ENCODE peak calls at places on chromosome 12, in seven cellular contexts. One of them, this sample, is unnamed.

GRCh38 chr12:12821975-12822374 is 8.8 kb downstream of the DDX47 start:
- DNase-seq in HFFc6: no peak
- DNase-seq in activated T-helper 1 cell treated with anti-CD3 and anti-CD28 coated beads, Interleukin-12 subunit alpha, Interleukin-12 subunit beta, Interleukin-2, Interleukin-4 antibody, amounts not matched to agents 30 ng/mL and 10 ng/mL and 1 ng/mL, durations not matched to agents 14 hours and 24 hours and 36 hours: no peak
- DNase-seq in activated naive CD4-positive, alpha-beta T cell: no peak
- DNase-seq in NCI-H2081: no peak
- DNase-seq in H4: no peak
- DNase-seq in AG20443: no peak
- DNase-seq in this sample: no peak

GRCh38 chr12:49984476-49984890 is 11.7 kb downstream of the AQP6 start:
- DNase-seq in activated T-helper 1 cell treated with anti-CD3 and anti-CD28 coated beads, Interleukin-12 subunit alpha, Interleukin-12 subunit beta, Interleukin-2, Interleukin-4 antibody, amounts not matched to agents 30 ng/mL and 10 ng/mL and 1 ng/mL, durations not matched to agents 14 hours and 24 hours and 36 hours: no peak
- DNase-seq in activated naive CD4-positive, alpha-beta T cell: no peak
- DNase-seq in AG20443: no peak
- DNase-seq in NCI-H2081: no peak
- DNase-seq in H4: no peak
- DNase-seq in HFFc6: no peak
- DNase-seq in this sample: no peak

GRCh38 chr12:116882742-116883141 is 1.5 kb upstream of the HRK start:
- DNase-seq in activated naive CD4-positive, alpha-beta T cell: no peak
- DNase-seq in NCI-H2081: no peak
- DNase-seq in HFFc6: peak
- DNase-seq in activated T-helper 1 cell treated with anti-CD3 and anti-CD28 coated beads, Interleukin-12 subunit alpha, Interleukin-12 subunit beta, Interleukin-2, Interleukin-4 antibody, amounts not matched to agents 30 ng/mL and 10 ng/mL and 1 ng/mL, durations not matched to agents 14 hours and 24 hours and 36 hours: no peak
- DNase-seq in AG20443: peak
- DNase-seq in H4: no peak
- DNase-seq in this sample: no peak

GRCh38 chr12:57224973-57225679 is 4.4 kb upstream of the SHMT2 start:
- DNase-seq in HFFc6: no peak
- DNase-seq in H4: no peak
- DNase-seq in activated naive CD4-positive, alpha-beta T cell: no peak
- DNase-seq in activated T-helper 1 cell treated with anti-CD3 and anti-CD28 coated beads, Interleukin-12 subunit alpha, Interleukin-12 subunit beta, Interleukin-2, Interleukin-4 antibody, amounts not matched to agents 30 ng/mL and 10 ng/mL and 1 ng/mL, durations not matched to agents 14 hours and 24 hours and 36 hours: peak
- DNase-seq in NCI-H2081: no peak
- DNase-seq in AG20443: no peak
- DNase-seq in this sample: peak

GRCh38 chr12:2639020-2639298 is 155.8 kb upstream of the FKBP4 start:
- DNase-seq in AG20443: no peak
- DNase-seq in activated naive CD4-positive, alpha-beta T cell: no peak
- DNase-seq in activated T-helper 1 cell treated with anti-CD3 and anti-CD28 coated beads, Interleukin-12 subunit alpha, Interleukin-12 subunit beta, Interleukin-2, Interleukin-4 antibody, amounts not matched to agents 30 ng/mL and 10 ng/mL and 1 ng/mL, durations not matched to agents 14 hours and 24 hours and 36 hours: no peak
- DNase-seq in HFFc6: no peak
- DNase-seq in H4: no peak
- DNase-seq in NCI-H2081: no peak
- DNase-seq in this sample: no peak

GRCh38 chr12:68904351-68904982 is 28.5 kb downstream of the CPM start:
- DNase-seq in HFFc6: no peak
- DNase-seq in AG20443: no peak
- DNase-seq in activated naive CD4-positive, alpha-beta T cell: no peak
- DNase-seq in NCI-H2081: no peak
- DNase-seq in activated T-helper 1 cell treated with anti-CD3 and anti-CD28 coated beads, Interleukin-12 subunit alpha, Interleukin-12 subunit beta, Interleukin-2, Interleukin-4 antibody, amounts not matched to agents 30 ng/mL and 10 ng/mL and 1 ng/mL, durations not matched to agents 14 hours and 24 hours and 36 hours: no peak
- DNase-seq in H4: no peak
- DNase-seq in this sample: no peak

GRCh38 chr12:118094039-118094438 is 9.8 kb downstream of the VSIG10 start:
- DNase-seq in H4: no peak
- DNase-seq in AG20443: no peak
- DNase-seq in NCI-H2081: no peak
- DNase-seq in activated naive CD4-positive, alpha-beta T cell: no peak
- DNase-seq in HFFc6: no peak
- DNase-seq in activated T-helper 1 cell treated with anti-CD3 and anti-CD28 coated beads, Interleukin-12 subunit alpha, Interleukin-12 subunit beta, Interleukin-2, Interleukin-4 antibody, amounts not matched to agents 30 ng/mL and 10 ng/mL and 1 ng/mL, durations not matched to agents 14 hours and 24 hours and 36 hours: no peak
- DNase-seq in this sample: no peak

GRCh38 chr12:67807808-67808207 is 159.3 kb downstream of the DYRK2 start:
- DNase-seq in NCI-H2081: no peak
- DNase-seq in AG20443: no peak
- DNase-seq in H4: no peak
- DNase-seq in activated naive CD4-positive, alpha-beta T cell: no peak
- DNase-seq in activated T-helper 1 cell treated with anti-CD3 and anti-CD28 coated beads, Interleukin-12 subunit alpha, Interleukin-12 subunit beta, Interleukin-2, Interleukin-4 antibody, amounts not matched to agents 30 ng/mL and 10 ng/mL and 1 ng/mL, durations not matched to agents 14 hours and 24 hours and 36 hours: no peak
- DNase-seq in HFFc6: no peak
- DNase-seq in this sample: no peak

GRCh38 chr12:67988600-67988999 is 647 bp upstream of the IFNG-AS1 start:
- DNase-seq in HFFc6: no peak
- DNase-seq in AG20443: no peak
- DNase-seq in activated T-helper 1 cell treated with anti-CD3 and anti-CD28 coated beads, Interleukin-12 subunit alpha, Interleukin-12 subunit beta, Interleukin-2, Interleukin-4 antibody, amounts not matched to agents 30 ng/mL and 10 ng/mL and 1 ng/mL, durations not matched to agents 14 hours and 24 hours and 36 hours: no peak
- DNase-seq in H4: no peak
- DNase-seq in NCI-H2081: no peak
- DNase-seq in activated naive CD4-positive, alpha-beta T cell: no peak
- DNase-seq in this sample: no peak

GRCh38 chr12:2679068-2679815 is 115.5 kb upstream of the FKBP4 start:
- DNase-seq in activated T-helper 1 cell treated with anti-CD3 and anti-CD28 coated beads, Interleukin-12 subunit alpha, Interleukin-12 subunit beta, Interleukin-2, Interleukin-4 antibody, amounts not matched to agents 30 ng/mL and 10 ng/mL and 1 ng/mL, durations not matched to agents 14 hours and 24 hours and 36 hours: no peak
- DNase-seq in H4: no peak
- DNase-seq in activated naive CD4-positive, alpha-beta T cell: no peak
- DNase-seq in HFFc6: no peak
- DNase-seq in NCI-H2081: no peak
- DNase-seq in AG20443: no peak
- DNase-seq in this sample: no peak

GRCh38 chr12:76311796-76312195 is 36.4 kb downstream of the BBS10 start:
- DNase-seq in activated naive CD4-positive, alpha-beta T cell: no peak
- DNase-seq in HFFc6: peak
- DNase-seq in H4: no peak
- DNase-seq in AG20443: peak
- DNase-seq in activated T-helper 1 cell treated with anti-CD3 and anti-CD28 coated beads, Interleukin-12 subunit alpha, Interleukin-12 subunit beta, Interleukin-2, Interleukin-4 antibody, amounts not matched to agents 30 ng/mL and 10 ng/mL and 1 ng/mL, durations not matched to agents 14 hours and 24 hours and 36 hours: no peak
- DNase-seq in NCI-H2081: no peak
- DNase-seq in this sample: no peak

GRCh38 chr12:43754015-43754414 is 4.6 kb downstream of the PUS7L start:
- DNase-seq in AG20443: no peak
- DNase-seq in HFFc6: no peak
- DNase-seq in NCI-H2081: no peak
- DNase-seq in H4: no peak
- DNase-seq in activated T-helper 1 cell treated with anti-CD3 and anti-CD28 coated beads, Interleukin-12 subunit alpha, Interleukin-12 subunit beta, Interleukin-2, Interleukin-4 antibody, amounts not matched to agents 30 ng/mL and 10 ng/mL and 1 ng/mL, durations not matched to agents 14 hours and 24 hours and 36 hours: no peak
- DNase-seq in activated naive CD4-positive, alpha-beta T cell: no peak
- DNase-seq in this sample: no peak

GRCh38 chr12:57111046-57111698 is at the start of gene STAT6:
- DNase-seq in H4: peak
- DNase-seq in AG20443: peak
- DNase-seq in NCI-H2081: no peak
- DNase-seq in activated T-helper 1 cell treated with anti-CD3 and anti-CD28 coated beads, Interleukin-12 subunit alpha, Interleukin-12 subunit beta, Interleukin-2, Interleukin-4 antibody, amounts not matched to agents 30 ng/mL and 10 ng/mL and 1 ng/mL, durations not matched to agents 14 hours and 24 hours and 36 hours: peak
- DNase-seq in HFFc6: peak
- DNase-seq in activated naive CD4-positive, alpha-beta T cell: peak
- DNase-seq in this sample: peak

GRCh38 chr12:82413994-82414393 is 55.7 kb downstream of the METTL25 start:
- DNase-seq in NCI-H2081: no peak
- DNase-seq in HFFc6: no peak
- DNase-seq in activated naive CD4-positive, alpha-beta T cell: no peak
- DNase-seq in H4: no peak
- DNase-seq in AG20443: no peak
- DNase-seq in activated T-helper 1 cell treated with anti-CD3 and anti-CD28 coated beads, Interleukin-12 subunit alpha, Interleukin-12 subunit beta, Interleukin-2, Interleukin-4 antibody, amounts not matched to agents 30 ng/mL and 10 ng/mL and 1 ng/mL, durations not matched to agents 14 hours and 24 hours and 36 hours: no peak
- DNase-seq in this sample: no peak

GRCh38 chr12:7705846-7706245 is 5.4 kb upstream of the DPPA3 start:
- DNase-seq in H4: no peak
- DNase-seq in NCI-H2081: no peak
- DNase-seq in AG20443: no peak
- DNase-seq in activated T-helper 1 cell treated with anti-CD3 and anti-CD28 coated beads, Interleukin-12 subunit alpha, Interleukin-12 subunit beta, Interleukin-2, Interleukin-4 antibody, amounts not matched to agents 30 ng/mL and 10 ng/mL and 1 ng/mL, durations not matched to agents 14 hours and 24 hours and 36 hours: no peak
- DNase-seq in HFFc6: no peak
- DNase-seq in activated naive CD4-positive, alpha-beta T cell: no peak
- DNase-seq in this sample: no peak

GRCh38 chr12:3989218-3989550 is 116.0 kb upstream of the PARP11 start:
- DNase-seq in NCI-H2081: no peak
- DNase-seq in activated naive CD4-positive, alpha-beta T cell: no peak
- DNase-seq in HFFc6: no peak
- DNase-seq in activated T-helper 1 cell treated with anti-CD3 and anti-CD28 coated beads, Interleukin-12 subunit alpha, Interleukin-12 subunit beta, Interleukin-2, Interleukin-4 antibody, amounts not matched to agents 30 ng/mL and 10 ng/mL and 1 ng/mL, durations not matched to agents 14 hours and 24 hours and 36 hours: no peak
- DNase-seq in AG20443: no peak
- DNase-seq in H4: no peak
- DNase-seq in this sample: no peak

GRCh38 chr12:103884316-103884715 is 43.3 kb upstream of the NT5DC3 start:
- DNase-seq in NCI-H2081: no peak
- DNase-seq in AG20443: peak
- DNase-seq in H4: peak
- DNase-seq in HFFc6: peak
- DNase-seq in activated T-helper 1 cell treated with anti-CD3 and anti-CD28 coated beads, Interleukin-12 subunit alpha, Interleukin-12 subunit beta, Interleukin-2, Interleukin-4 antibody, amounts not matched to agents 30 ng/mL and 10 ng/mL and 1 ng/mL, durations not matched to agents 14 hours and 24 hours and 36 hours: no peak
- DNase-seq in activated naive CD4-positive, alpha-beta T cell: no peak
- DNase-seq in this sample: no peak

GRCh38 chr12:24902521-24903304 is 46.2 kb downstream of the BCAT1 start:
- DNase-seq in NCI-H2081: no peak
- DNase-seq in HFFc6: peak
- DNase-seq in activated naive CD4-positive, alpha-beta T cell: no peak
- DNase-seq in H4: no peak
- DNase-seq in AG20443: peak
- DNase-seq in activated T-helper 1 cell treated with anti-CD3 and anti-CD28 coated beads, Interleukin-12 subunit alpha, Interleukin-12 subunit beta, Interleukin-2, Interleukin-4 antibody, amounts not matched to agents 30 ng/mL and 10 ng/mL and 1 ng/mL, durations not matched to agents 14 hours and 24 hours and 36 hours: peak
- DNase-seq in this sample: no peak

GRCh38 chr12:88187571-88187970 is 45.5 kb downstream of the TMTC3 start:
- DNase-seq in activated naive CD4-positive, alpha-beta T cell: no peak
- DNase-seq in AG20443: no peak
- DNase-seq in NCI-H2081: no peak
- DNase-seq in H4: no peak
- DNase-seq in HFFc6: no peak
- DNase-seq in activated T-helper 1 cell treated with anti-CD3 and anti-CD28 coated beads, Interleukin-12 subunit alpha, Interleukin-12 subunit beta, Interleukin-2, Interleukin-4 antibody, amounts not matched to agents 30 ng/mL and 10 ng/mL and 1 ng/mL, durations not matched to agents 14 hours and 24 hours and 36 hours: no peak
- DNase-seq in this sample: no peak

GRCh38 chr12:8813963-8814362 is 8.5 kb upstream of the A2ML1 start:
- DNase-seq in AG20443: no peak
- DNase-seq in HFFc6: no peak
- DNase-seq in activated T-helper 1 cell treated with anti-CD3 and anti-CD28 coated beads, Interleukin-12 subunit alpha, Interleukin-12 subunit beta, Interleukin-2, Interleukin-4 antibody, amounts not matched to agents 30 ng/mL and 10 ng/mL and 1 ng/mL, durations not matched to agents 14 hours and 24 hours and 36 hours: no peak
- DNase-seq in activated naive CD4-positive, alpha-beta T cell: no peak
- DNase-seq in NCI-H2081: no peak
- DNase-seq in H4: no peak
- DNase-seq in this sample: no peak

GRCh38 chr12:93153321-93153720 is 224.2 kb upstream of the EEA1 start:
- DNase-seq in AG20443: peak
- DNase-seq in activated T-helper 1 cell treated with anti-CD3 and anti-CD28 coated beads, Interleukin-12 subunit alpha, Interleukin-12 subunit beta, Interleukin-2, Interleukin-4 antibody, amounts not matched to agents 30 ng/mL and 10 ng/mL and 1 ng/mL, durations not matched to agents 14 hours and 24 hours and 36 hours: no peak
- DNase-seq in activated naive CD4-positive, alpha-beta T cell: no peak
- DNase-seq in HFFc6: no peak
- DNase-seq in NCI-H2081: no peak
- DNase-seq in H4: no peak
- DNase-seq in this sample: no peak

GRCh38 chr12:130826151-130826801 is 12.8 kb downstream of the STX2 start:
- DNase-seq in H4: peak
- DNase-seq in AG20443: peak
- DNase-seq in NCI-H2081: no peak
- DNase-seq in activated T-helper 1 cell treated with anti-CD3 and anti-CD28 coated beads, Interleukin-12 subunit alpha, Interleukin-12 subunit beta, Interleukin-2, Interleukin-4 antibody, amounts not matched to agents 30 ng/mL and 10 ng/mL and 1 ng/mL, durations not matched to agents 14 hours and 24 hours and 36 hours: peak
- DNase-seq in activated naive CD4-positive, alpha-beta T cell: peak
- DNase-seq in HFFc6: peak
- DNase-seq in this sample: peak

GRCh38 chr12:95943231-95943842 is at the start of gene AMDHD1:
- DNase-seq in HFFc6: peak
- DNase-seq in AG20443: peak
- DNase-seq in NCI-H2081: peak
- DNase-seq in activated naive CD4-positive, alpha-beta T cell: peak
- DNase-seq in H4: peak
- DNase-seq in activated T-helper 1 cell treated with anti-CD3 and anti-CD28 coated beads, Interleukin-12 subunit alpha, Interleukin-12 subunit beta, Interleukin-2, Interleukin-4 antibody, amounts not matched to agents 30 ng/mL and 10 ng/mL and 1 ng/mL, durations not matched to agents 14 hours and 24 hours and 36 hours: peak
- DNase-seq in this sample: peak

GRCh38 chr12:29048787-29049186 is 100.3 kb upstream of the FAR2 start:
- DNase-seq in HFFc6: no peak
- DNase-seq in activated T-helper 1 cell treated with anti-CD3 and anti-CD28 coated beads, Interleukin-12 subunit alpha, Interleukin-12 subunit beta, Interleukin-2, Interleukin-4 antibody, amounts not matched to agents 30 ng/mL and 10 ng/mL and 1 ng/mL, durations not matched to agents 14 hours and 24 hours and 36 hours: no peak
- DNase-seq in AG20443: no peak
- DNase-seq in activated naive CD4-positive, alpha-beta T cell: no peak
- DNase-seq in H4: no peak
- DNase-seq in NCI-H2081: no peak
- DNase-seq in this sample: no peak

GRCh38 chr12:108822458-108823205 is 34.8 kb downstream of the SSH1 start:
- DNase-seq in HFFc6: no peak
- DNase-seq in AG20443: no peak
- DNase-seq in H4: no peak
- DNase-seq in NCI-H2081: no peak
- DNase-seq in activated naive CD4-positive, alpha-beta T cell: no peak
- DNase-seq in activated T-helper 1 cell treated with anti-CD3 and anti-CD28 coated beads, Interleukin-12 subunit alpha, Interleukin-12 subunit beta, Interleukin-2, Interleukin-4 antibody, amounts not matched to agents 30 ng/mL and 10 ng/mL and 1 ng/mL, durations not matched to agents 14 hours and 24 hours and 36 hours: no peak
- DNase-seq in this sample: no peak

GRCh38 chr12:79326663-79327062 is 364.1 kb downstream of the PAWR start:
- DNase-seq in activated T-helper 1 cell treated with anti-CD3 and anti-CD28 coated beads, Interleukin-12 subunit alpha, Interleukin-12 subunit beta, Interleukin-2, Interleukin-4 antibody, amounts not matched to agents 30 ng/mL and 10 ng/mL and 1 ng/mL, durations not matched to agents 14 hours and 24 hours and 36 hours: no peak
- DNase-seq in HFFc6: no peak
- DNase-seq in NCI-H2081: no peak
- DNase-seq in activated naive CD4-positive, alpha-beta T cell: no peak
- DNase-seq in AG20443: no peak
- DNase-seq in H4: no peak
- DNase-seq in this sample: no peak

GRCh38 chr12:130572553-130572952 is 143.5 kb downstream of the RIMBP2 start:
- DNase-seq in H4: no peak
- DNase-seq in activated naive CD4-positive, alpha-beta T cell: no peak
- DNase-seq in activated T-helper 1 cell treated with anti-CD3 and anti-CD28 coated beads, Interleukin-12 subunit alpha, Interleukin-12 subunit beta, Interleukin-2, Interleukin-4 antibody, amounts not matched to agents 30 ng/mL and 10 ng/mL and 1 ng/mL, durations not matched to agents 14 hours and 24 hours and 36 hours: no peak
- DNase-seq in AG20443: no peak
- DNase-seq in NCI-H2081: no peak
- DNase-seq in HFFc6: no peak
- DNase-seq in this sample: no peak

GRCh38 chr12:124259168-124260066 is 35.5 kb upstream of the RFLNA start:
- DNase-seq in HFFc6: no peak
- DNase-seq in activated T-helper 1 cell treated with anti-CD3 and anti-CD28 coated beads, Interleukin-12 subunit alpha, Interleukin-12 subunit beta, Interleukin-2, Interleukin-4 antibody, amounts not matched to agents 30 ng/mL and 10 ng/mL and 1 ng/mL, durations not matched to agents 14 hours and 24 hours and 36 hours: no peak
- DNase-seq in activated naive CD4-positive, alpha-beta T cell: no peak
- DNase-seq in AG20443: no peak
- DNase-seq in H4: no peak
- DNase-seq in NCI-H2081: no peak
- DNase-seq in this sample: no peak

GRCh38 chr12:77122236-77122635 is 56.9 kb upstream of the E2F7 start:
- DNase-seq in AG20443: peak
- DNase-seq in activated naive CD4-positive, alpha-beta T cell: no peak
- DNase-seq in HFFc6: peak
- DNase-seq in activated T-helper 1 cell treated with anti-CD3 and anti-CD28 coated beads, Interleukin-12 subunit alpha, Interleukin-12 subunit beta, Interleukin-2, Interleukin-4 antibody, amounts not matched to agents 30 ng/mL and 10 ng/mL and 1 ng/mL, durations not matched to agents 14 hours and 24 hours and 36 hours: no peak
- DNase-seq in H4: peak
- DNase-seq in NCI-H2081: no peak
- DNase-seq in this sample: no peak

GRCh38 chr12:111777345-111778045 is 10.8 kb downstream of the ALDH2 start:
- DNase-seq in activated T-helper 1 cell treated with anti-CD3 and anti-CD28 coated beads, Interleukin-12 subunit alpha, Interleukin-12 subunit beta, Interleukin-2, Interleukin-4 antibody, amounts not matched to agents 30 ng/mL and 10 ng/mL and 1 ng/mL, durations not matched to agents 14 hours and 24 hours and 36 hours: no peak
- DNase-seq in AG20443: no peak
- DNase-seq in activated naive CD4-positive, alpha-beta T cell: no peak
- DNase-seq in NCI-H2081: no peak
- DNase-seq in H4: no peak
- DNase-seq in HFFc6: no peak
- DNase-seq in this sample: no peak

GRCh38 chr12:126418357-126418756 is 1353.1 kb downstream of the AACS start:
- DNase-seq in H4: no peak
- DNase-seq in activated naive CD4-positive, alpha-beta T cell: no peak
- DNase-seq in HFFc6: no peak
- DNase-seq in activated T-helper 1 cell treated with anti-CD3 and anti-CD28 coated beads, Interleukin-12 subunit alpha, Interleukin-12 subunit beta, Interleukin-2, Interleukin-4 antibody, amounts not matched to agents 30 ng/mL and 10 ng/mL and 1 ng/mL, durations not matched to agents 14 hours and 24 hours and 36 hours: no peak
- DNase-seq in NCI-H2081: no peak
- DNase-seq in AG20443: no peak
- DNase-seq in this sample: no peak

GRCh38 chr12:24839268-24839791 is 109.6 kb downstream of the BCAT1 start:
- DNase-seq in NCI-H2081: no peak
- DNase-seq in activated naive CD4-positive, alpha-beta T cell: no peak
- DNase-seq in HFFc6: peak
- DNase-seq in activated T-helper 1 cell treated with anti-CD3 and anti-CD28 coated beads, Interleukin-12 subunit alpha, Interleukin-12 subunit beta, Interleukin-2, Interleukin-4 antibody, amounts not matched to agents 30 ng/mL and 10 ng/mL and 1 ng/mL, durations not matched to agents 14 hours and 24 hours and 36 hours: peak
- DNase-seq in AG20443: no peak
- DNase-seq in H4: no peak
- DNase-seq in this sample: no peak

GRCh38 chr12:109861689-109862314 is 18.5 kb downstream of the GLTP start:
- DNase-seq in NCI-H2081: no peak
- DNase-seq in HFFc6: no peak
- DNase-seq in H4: no peak
- DNase-seq in activated naive CD4-positive, alpha-beta T cell: no peak
- DNase-seq in AG20443: no peak
- DNase-seq in activated T-helper 1 cell treated with anti-CD3 and anti-CD28 coated beads, Interleukin-12 subunit alpha, Interleukin-12 subunit beta, Interleukin-2, Interleukin-4 antibody, amounts not matched to agents 30 ng/mL and 10 ng/mL and 1 ng/mL, durations not matched to agents 14 hours and 24 hours and 36 hours: no peak
- DNase-seq in this sample: no peak

GRCh38 chr12:120234643-120235368 is 30.7 kb downstream of the PXN start:
- DNase-seq in H4: peak
- DNase-seq in HFFc6: peak
- DNase-seq in activated T-helper 1 cell treated with anti-CD3 and anti-CD28 coated beads, Interleukin-12 subunit alpha, Interleukin-12 subunit beta, Interleukin-2, Interleukin-4 antibody, amounts not matched to agents 30 ng/mL and 10 ng/mL and 1 ng/mL, durations not matched to agents 14 hours and 24 hours and 36 hours: no peak
- DNase-seq in activated naive CD4-positive, alpha-beta T cell: no peak
- DNase-seq in NCI-H2081: peak
- DNase-seq in AG20443: peak
- DNase-seq in this sample: no peak

GRCh38 chr12:107570721-107571120 is 114.9 kb upstream of the PWP1 start:
- DNase-seq in H4: peak
- DNase-seq in activated T-helper 1 cell treated with anti-CD3 and anti-CD28 coated beads, Interleukin-12 subunit alpha, Interleukin-12 subunit beta, Interleukin-2, Interleukin-4 antibody, amounts not matched to agents 30 ng/mL and 10 ng/mL and 1 ng/mL, durations not matched to agents 14 hours and 24 hours and 36 hours: no peak
- DNase-seq in HFFc6: no peak
- DNase-seq in AG20443: no peak
- DNase-seq in NCI-H2081: peak
- DNase-seq in activated naive CD4-positive, alpha-beta T cell: no peak
- DNase-seq in this sample: no peak

GRCh38 chr12:109873653-109874052 is 6.7 kb downstream of the GLTP start:
- DNase-seq in activated naive CD4-positive, alpha-beta T cell: no peak
- DNase-seq in HFFc6: no peak
- DNase-seq in NCI-H2081: no peak
- DNase-seq in activated T-helper 1 cell treated with anti-CD3 and anti-CD28 coated beads, Interleukin-12 subunit alpha, Interleukin-12 subunit beta, Interleukin-2, Interleukin-4 antibody, amounts not matched to agents 30 ng/mL and 10 ng/mL and 1 ng/mL, durations not matched to agents 14 hours and 24 hours and 36 hours: no peak
- DNase-seq in AG20443: no peak
- DNase-seq in H4: peak
- DNase-seq in this sample: no peak

GRCh38 chr12:13101854-13102375 is 1.6 kb downstream of the GSG1 start:
- DNase-seq in activated T-helper 1 cell treated with anti-CD3 and anti-CD28 coated beads, Interleukin-12 subunit alpha, Interleukin-12 subunit beta, Interleukin-2, Interleukin-4 antibody, amounts not matched to agents 30 ng/mL and 10 ng/mL and 1 ng/mL, durations not matched to agents 14 hours and 24 hours and 36 hours: no peak
- DNase-seq in activated naive CD4-positive, alpha-beta T cell: no peak
- DNase-seq in HFFc6: peak
- DNase-seq in NCI-H2081: no peak
- DNase-seq in AG20443: no peak
- DNase-seq in H4: peak
- DNase-seq in this sample: no peak

GRCh38 chr12:65524666-65525065 is 246.2 kb downstream of the MSRB3 start:
- DNase-seq in activated naive CD4-positive, alpha-beta T cell: no peak
- DNase-seq in H4: peak
- DNase-seq in HFFc6: peak
- DNase-seq in AG20443: peak
- DNase-seq in NCI-H2081: no peak
- DNase-seq in activated T-helper 1 cell treated with anti-CD3 and anti-CD28 coated beads, Interleukin-12 subunit alpha, Interleukin-12 subunit beta, Interleukin-2, Interleukin-4 antibody, amounts not matched to agents 30 ng/mL and 10 ng/mL and 1 ng/mL, durations not matched to agents 14 hours and 24 hours and 36 hours: no peak
- DNase-seq in this sample: no peak

This sample was measured in effector CD8-positive, alpha-beta T cell.